ENCODE peak calls at places on chromosomes 5 and 9, in seven cellular contexts. U is AG04450, F is left colon, Q is GM23248, C is sciatic nerve, H is GM23338, P is fibroblast of pulmonary artery. K is an unnamed sample.
A peak's percentile ranks its signal among the peaks of the same experiment; 100 is the strongest.

GRCh38 chr9:87601175-87601574 is 103.5 kb downstream of the DAPK1 start:
- DNase-seq in U (no peak), F (peak; percentile 83), Q (no peak), C (no peak), H (no peak), P (no peak), K (no peak)

GRCh38 chr5:32562841-32563240 is 22.5 kb upstream of the SUB1 start:
- DNase-seq in U (no peak), F (no peak), Q (peak; percentile 26), C (no peak), H (no peak), P (no peak), K (no peak)

GRCh38 chr5:180633283-180634177 is 15.9 kb downstream of the FLT4 start:
- DNase-seq in U (no peak), F (no peak), Q (no peak), C (no peak), H (no peak), P (no peak), K (no peak)

GRCh38 chr9:17018001-17018491 is 116.8 kb upstream of the CNTLN start:
- DNase-seq in U (peak; percentile 20), F (no peak), Q (peak; percentile 96), C (peak; percentile 63), H (no peak), P (peak; percentile 16), K (no peak)

GRCh38 chr5:176364765-176365662 is at the start of gene ARL10:
- DNase-seq in U (no peak), F (no peak), Q (peak; percentile 68), C (peak; percentile 65), H (peak; percentile 65), P (peak; percentile 26), K (no peak)

GRCh38 chr5:93595420-93596136 is 12.6 kb downstream of the NR2F1 start:
- DNase-seq in U (no peak), F (no peak), Q (no peak), C (no peak), H (peak; percentile 43), P (no peak), K (no peak)

GRCh38 chr5:4511996-4512656 is 628.0 kb upstream of the ADAMTS16 start:
- DNase-seq in U (no peak), F (no peak), Q (peak; percentile 58), C (peak; percentile 70), H (peak; percentile 68), P (peak; percentile 0), K (no peak)

GRCh38 chr5:56812110-56812509 is 3.2 kb upstream of the MAP3K1 start:
- DNase-seq in U (no peak), F (no peak), Q (peak; percentile 21), C (no peak), H (no peak), P (no peak), K (no peak)

GRCh38 chr5:54669285-54669684 is 151.7 kb downstream of the SNX18 start:
- DNase-seq in U (peak; percentile 52), F (no peak), Q (peak; percentile 53), C (no peak), H (no peak), P (peak; percentile 70), K (no peak)

GRCh38 chr9:98107926-98108325 is 11.1 kb downstream of the TRIM14 start:
- DNase-seq in U (no peak), F (no peak), Q (no peak), C (no peak), H (no peak), P (no peak), K (no peak)

GRCh38 chr5:98454407-98454806 is 319.1 kb upstream of the RGMB start:
- DNase-seq in U (no peak), F (no peak), Q (peak; percentile 82), C (no peak), H (no peak), P (peak; percentile 54), K (no peak)

GRCh38 chr5:98781520-98781919 is 8.1 kb downstream of the RGMB start:
- DNase-seq in U (no peak), F (no peak), Q (peak; percentile 40), C (no peak), H (no peak), P (no peak), K (no peak)

GRCh38 chr5:171989946-171990712 is 16.3 kb downstream of the FBXW11 start:
- DNase-seq in U (no peak), F (no peak), Q (peak; percentile 24), C (no peak), H (no peak), P (no peak), K (no peak)

GRCh38 chr9:93126825-93127368 is 7.2 kb downstream of the NINJ1 start:
- DNase-seq in U (no peak), F (peak; percentile 52), Q (no peak), C (peak; percentile 65), H (peak; percentile 32), P (no peak), K (peak; percentile 88)

GRCh38 chr5:633521-633955 is 21.4 kb downstream of the CEP72 start:
- DNase-seq in U (peak; percentile 48), F (no peak), Q (peak; percentile 17), C (no peak), H (peak; percentile 23), P (peak; percentile 11), K (peak; percentile 79)

GRCh38 chr5:125551246-125551645 is 804.8 kb upstream of the ZNF608 start:
- DNase-seq in U (no peak), F (no peak), Q (no peak), C (no peak), H (no peak), P (no peak), K (no peak)

GRCh38 chr5:179454354-179454753 is 96.0 kb upstream of the RUFY1 start:
- DNase-seq in U (no peak), F (no peak), Q (no peak), C (no peak), H (no peak), P (no peak), K (no peak)

GRCh38 chr9:20358201-20358600 is 264.1 kb downstream of the MLLT3 start:
- DNase-seq in U (no peak), F (no peak), Q (peak; percentile 68), C (no peak), H (no peak), P (peak; percentile 45), K (no peak)

GRCh38 chr5:67493676-67494075 is 297.1 kb upstream of the CD180 start:
- DNase-seq in U (no peak), F (peak; percentile 53), Q (peak; percentile 30), C (no peak), H (peak; percentile 33), P (peak; percentile 31), K (no peak)

GRCh38 chr5:120344181-120344580 is 119.9 kb upstream of the PRR16 start:
- DNase-seq in U (no peak), F (no peak), Q (no peak), C (no peak), H (no peak), P (no peak), K (no peak)

GRCh38 chr5:109825450-109825849 is 135.7 kb downstream of the MAN2A1 start:
- DNase-seq in U (no peak), F (no peak), Q (no peak), C (no peak), H (no peak), P (peak; percentile 14), K (no peak)

GRCh38 chr5:33984671-33985124 is at the start of gene SLC45A2:
- DNase-seq in U (no peak), F (no peak), Q (peak; percentile 50), C (no peak), H (no peak), P (peak; percentile 23), K (no peak)

GRCh38 chr5:124927735-124928134 is 181.3 kb upstream of the ZNF608 start:
- DNase-seq in U (no peak), F (no peak), Q (peak; percentile 43), C (no peak), H (no peak), P (peak; percentile 87), K (no peak)

GRCh38 chr9:73149371-73150067 is 2.1 kb upstream of the ANXA1 start:
- DNase-seq in U (peak; percentile 60), F (no peak), Q (peak; percentile 98), C (no peak), H (no peak), P (peak; percentile 85), K (no peak)

GRCh38 chr9:98276907-98277469 is 21.5 kb upstream of the TBC1D2 start:
- DNase-seq in U (no peak), F (no peak), Q (no peak), C (no peak), H (no peak), P (no peak), K (no peak)

GRCh38 chr5:126501448-126501847 is 78.2 kb downstream of the GRAMD2B start:
- DNase-seq in U (no peak), F (no peak), Q (no peak), C (no peak), H (no peak), P (no peak), K (no peak)

GRCh38 chr9:114186793-114187289 is 31.5 kb downstream of the COL27A1 start:
- DNase-seq in U (no peak), F (no peak), Q (no peak), C (no peak), H (no peak), P (no peak), K (no peak)

GRCh38 chr5:39543335-39543734 is 118.6 kb upstream of the DAB2 start:
- DNase-seq in U (no peak), F (no peak), Q (peak; percentile 71), C (no peak), H (no peak), P (no peak), K (no peak)

GRCh38 chr5:34501840-34502239 is 154.3 kb upstream of the RAI14 start:
- DNase-seq in U (no peak), F (no peak), Q (peak; percentile 33), C (no peak), H (no peak), P (no peak), K (no peak)

GRCh38 chr5:68424799-68425537 is 209.4 kb downstream of the PIK3R1 start:
- DNase-seq in U (no peak), F (no peak), Q (peak; percentile 77), C (no peak), H (no peak), P (peak; percentile 33), K (no peak)

GRCh38 chr9:72383978-72384709 is 19.1 kb upstream of the ZFAND5 start:
- DNase-seq in U (peak; percentile 66), F (no peak), Q (peak; percentile 92), C (no peak), H (no peak), P (peak; percentile 82), K (no peak)

GRCh38 chr5:82162568-82162967 is 115.6 kb downstream of the RPS23 start:
- DNase-seq in U (no peak), F (no peak), Q (no peak), C (no peak), H (no peak), P (no peak), K (no peak)

GRCh38 chr5:151110992-151111391 is 30.2 kb upstream of the TNIP1 start:
- DNase-seq in U (no peak), F (no peak), Q (no peak), C (no peak), H (no peak), P (no peak), K (no peak)

GRCh38 chr9:29212590-29213373 is 1639.5 kb upstream of the C9orf72 start:
- DNase-seq in U (no peak), F (no peak), Q (peak; percentile 6), C (no peak), H (peak; percentile 65), P (no peak), K (no peak)

GRCh38 chr9:4750021-4750673 is 9.1 kb upstream of the AK3 start:
- DNase-seq in U (peak; percentile 11), F (no peak), Q (peak; percentile 63), C (no peak), H (peak; percentile 71), P (peak; percentile 69), K (no peak)

GRCh38 chr5:34674226-34674625 is 18.1 kb downstream of the RAI14 start:
- DNase-seq in U (peak; percentile 68), F (no peak), Q (peak; percentile 96), C (no peak), H (no peak), P (peak; percentile 97), K (no peak)

GRCh38 chr5:154092356-154092755 is 53.6 kb downstream of the MFAP3 start:
- DNase-seq in U (no peak), F (no peak), Q (peak; percentile 47), C (no peak), H (peak; percentile 68), P (peak; percentile 39), K (no peak)